ENCODE peak calls at places on chromosomes 13 and 19, in four cellular contexts. J, S, I and M are unnamed samples.

GRCh38 chr13:62194371-62194770 is 778.7 kb upstream of the PCDH20 start:
- DNase-seq in S (no peak), J (no peak), I (no peak), M (no peak)

GRCh38 chr19:47257411-47258169 is 1.3 kb downstream of the CCDC9 start:
- DNase-seq in S (no peak), I (no peak), J (no peak), M (no peak)

GRCh38 chr19:48544856-48545750 is 6.9 kb upstream of the SULT2B1 start:
- DNase-seq in S (no peak), I (no peak), J (no peak), M (no peak)

GRCh38 chr13:94218537-94218936 is 260.9 kb downstream of the DCT start:
- DNase-seq in J (no peak), S (no peak), I (no peak), M (no peak)

GRCh38 chr19:8196271-8196908 is 12.8 kb upstream of the CERS4 start:
- DNase-seq in S (no peak), J (no peak), I (no peak), M (no peak)

GRCh38 chr19:41848666-41849065 is 3.8 kb downstream of the DMRTC2 start:
- DNase-seq in S (no peak), J (no peak), I (no peak), M (no peak)

GRCh38 chr19:3073931-3074595 is 11.8 kb upstream of the TLE5 start:
- DNase-seq in S (no peak), J (no peak), I (no peak), M (no peak)

GRCh38 chr13:40371531-40372125 is 294.8 kb downstream of the FOXO1 start:
- DNase-seq in I (no peak), S (no peak), J (no peak), M (no peak)

GRCh38 chr19:44846455-44847143 is 502 bp downstream of the NECTIN2 start:
- DNase-seq in S (no peak), I (no peak), J (no peak), M (no peak)

GRCh38 chr19:47848871-47849473 is 10.1 kb upstream of the TPRX2 start:
- DNase-seq in J (no peak), I (no peak), S (no peak), M (no peak)

GRCh38 chr19:17026041-17026658 is 460 bp downstream of the CPAMD8 start:
- DNase-seq in S (peak; percentile 70), I (no peak), J (no peak), M (no peak)

GRCh38 chr19:58007285-58007684 is 4.7 kb upstream of the ZNF606 start:
- DNase-seq in S (no peak), J (no peak), I (no peak), M (no peak)

GRCh38 chr13:36673352-36673751 is 468 bp upstream of the SERTM1 start:
- DNase-seq in S (peak; percentile 59), I (no peak), J (no peak), M (no peak)

GRCh38 chr13:100399455-100399854 is 189.1 kb downstream of the GGACT start:
- DNase-seq in S (no peak), J (no peak), I (no peak), M (no peak)

GRCh38 chr13:43329702-43330101 is 306.3 kb downstream of the DNAJC15 start:
- DNase-seq in S (no peak), I (no peak), J (no peak), M (no peak)

GRCh38 chr13:89923052-89923451 is 1424.4 kb upstream of the MIR17HG start:
- DNase-seq in J (no peak), I (no peak), S (no peak), M (no peak)

GRCh38 chr19:40982594-40983101 is 8.4 kb upstream of the CYP2B6 start:
- DNase-seq in S (no peak), J (no peak), I (no peak), M (no peak)

GRCh38 chr13:67651908-67652307 is 421.8 kb upstream of the PCDH9 start:
- DNase-seq in J (no peak), S (no peak), I (no peak), M (no peak)

GRCh38 chr19:41449079-41449864 is 6.3 kb downstream of the ERICH4 start:
- DNase-seq in S (peak; percentile 93), I (peak; percentile 70), J (peak; percentile 45), M (peak; percentile 67)

GRCh38 chr13:75839418-75839817 is 203.3 kb downstream of the LMO7 start:
- DNase-seq in J (no peak), I (no peak), S (no peak), M (no peak)

GRCh38 chr13:98103942-98104880 is 38.7 kb upstream of the FARP1 start:
- DNase-seq in J (no peak), I (no peak), S (no peak), M (no peak)

GRCh38 chr19:13561461-13561860 is 55.2 kb upstream of the CACNA1A start:
- DNase-seq in J (no peak), I (no peak), S (no peak), M (no peak)

GRCh38 chr13:30108913-30109237 is 198.5 kb downstream of the KATNAL1 start:
- DNase-seq in S (peak; percentile 89), J (no peak), I (no peak), M (no peak)

GRCh38 chr19:508204-509150 is 1.2 kb downstream of the TPGS1 start:
- DNase-seq in J (no peak), I (no peak), S (no peak), M (no peak)

GRCh38 chr13:33053397-33054066 is 37.3 kb downstream of the KL start:
- DNase-seq in J (no peak), I (no peak), S (no peak), M (no peak)

GRCh38 chr13:101116826-101117225 is 299.5 kb downstream of the NALCN start:
- DNase-seq in J (no peak), S (no peak), I (no peak), M (no peak)

GRCh38 chr13:27446986-27447583 is 3.3 kb downstream of the MTIF3 start:
- DNase-seq in I (no peak), S (no peak), J (no peak), M (peak; percentile 61)

GRCh38 chr13:44313674-44314073 is 60.0 kb upstream of the SERP2 start:
- DNase-seq in I (no peak), S (no peak), J (peak; percentile 80), M (no peak)

GRCh38 chr13:30016398-30016797 is 166.0 kb upstream of the UBL3 start:
- DNase-seq in I (no peak), J (no peak), S (no peak), M (no peak)

GRCh38 chr13:78137404-78138142 is 218.9 kb upstream of the EDNRB start:
- DNase-seq in J (peak; percentile 30), I (no peak), S (no peak), M (no peak)

GRCh38 chr13:94967183-94968039 is 255.1 kb upstream of the SOX21 start:
- DNase-seq in I (no peak), S (peak; percentile 78), J (no peak), M (no peak)

GRCh38 chr19:14333101-14333871 is 48.0 kb upstream of the ADGRE5 start:
- DNase-seq in J (no peak), I (peak; percentile 19), S (peak; percentile 81), M (no peak)

GRCh38 chr19:44869728-44870470 is 21.2 kb upstream of the TOMM40 start:
- DNase-seq in I (no peak), J (no peak), S (no peak), M (no peak)

GRCh38 chr19:51467864-51468544 is 9.8 kb upstream of the SIGLEC8 start:
- DNase-seq in J (no peak), S (no peak), I (no peak), M (no peak)

GRCh38 chr13:48125794-48126228 is 30.9 kb upstream of the MED4 start:
- DNase-seq in J (no peak), S (no peak), I (no peak), M (no peak)

GRCh38 chr19:13095393-13095784 is 7.3 kb downstream of the LYL1 start:
- DNase-seq in I (no peak), S (peak; percentile 88), J (no peak), M (peak; percentile 21)

GRCh38 chr19:33627962-33628839 is 6.4 kb downstream of the CHST8 start:
- DNase-seq in S (no peak), J (no peak), I (no peak), M (no peak)

DNA sequence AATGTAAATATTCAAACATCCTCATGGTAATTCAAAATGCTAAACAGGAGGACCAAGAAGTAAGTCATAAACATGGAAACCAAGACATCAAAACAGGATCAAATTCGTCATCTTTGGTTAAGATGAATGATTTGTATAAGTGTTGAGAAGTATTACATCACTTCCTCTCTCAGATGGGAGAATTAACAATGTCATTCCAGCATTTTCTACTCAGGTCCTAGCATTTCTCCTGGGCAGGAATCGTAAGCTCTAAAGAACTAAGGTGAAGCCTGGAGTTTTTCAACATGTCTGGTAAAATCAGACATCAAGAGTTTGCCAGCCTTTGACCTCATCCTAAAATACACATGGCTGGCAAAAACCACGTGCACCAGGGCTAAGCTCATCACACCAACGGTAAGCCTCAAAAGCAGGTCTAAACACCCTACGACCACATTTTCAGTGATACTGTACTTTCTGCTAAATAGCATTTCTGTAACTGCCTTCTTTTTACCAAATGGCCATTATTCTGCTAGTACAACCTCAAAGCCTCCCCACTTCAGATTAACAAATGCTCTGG is 24.8 kb downstream of the RANBP3 start:
- DNase-seq in J (no peak), I (no peak), S (no peak), M (no peak)
- H3K4me1 ChIP-seq in J (peaks cover 20% of the 10 kb centered on the region), I (peaks cover 100% of the 10 kb centered on the region), S (peaks cover 51% of the 10 kb centered on the region), M (peaks cover 94% of the 10 kb centered on the region)

GRCh38 chr13:83877901-83878300 is 4.4 kb downstream of the SLITRK1 start:
- DNase-seq in I (no peak), J (no peak), S (no peak), M (no peak)
- H3K27me3 ChIP-seq in I (peaks cover 58% of the 10 kb centered on the region), J (peaks cover 2% of the 10 kb centered on the region), S (peaks cover 36% of the 10 kb centered on the region), M (peaks cover 2% of the 10 kb centered on the region)

DNA sequence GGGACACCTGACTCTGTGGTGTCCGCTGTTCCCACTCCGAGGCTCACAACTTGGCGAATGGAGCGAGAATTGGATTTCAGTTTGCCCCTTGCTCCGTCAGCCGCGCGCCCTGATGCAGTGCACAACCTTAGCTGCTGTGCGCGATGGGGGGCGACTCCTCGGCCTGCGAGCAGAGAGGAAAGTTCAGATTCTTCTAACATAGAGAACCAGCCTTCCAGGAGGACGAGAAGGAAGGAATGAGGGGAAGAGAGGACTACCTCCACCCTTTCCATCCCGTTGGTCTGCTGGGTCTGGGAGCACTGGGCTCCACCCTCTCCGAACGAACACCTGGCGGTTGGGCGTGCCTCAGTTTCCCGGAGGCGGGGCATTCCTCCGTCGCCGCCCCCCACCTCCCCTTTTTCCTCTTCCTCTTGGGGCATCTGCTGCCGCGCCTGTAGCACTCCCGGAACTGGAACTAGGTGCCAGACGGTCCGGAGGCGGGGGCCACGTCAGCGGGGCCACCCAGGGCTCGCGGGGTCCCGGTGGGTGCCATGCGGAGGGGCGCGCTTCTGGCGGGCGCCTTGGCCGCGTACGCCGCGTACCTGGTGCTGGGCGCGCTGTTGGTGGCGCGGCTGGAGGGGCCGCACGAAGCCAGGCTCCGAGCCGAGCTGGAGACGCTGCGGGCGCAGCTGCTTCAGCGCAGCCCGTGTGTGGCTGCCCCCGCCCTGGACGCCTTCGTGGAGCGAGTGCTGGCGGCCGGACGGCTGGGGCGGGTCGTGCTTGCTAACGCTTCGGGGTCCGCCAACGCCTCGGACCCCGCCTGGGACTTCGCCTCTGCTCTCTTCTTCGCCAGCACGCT is at the start of gene KCNK6:
- DNase-seq in J (no peak), I (peak; percentile 46), S (peak; percentile 90), M (peak; percentile 44)
- H3K27ac ChIP-seq in J (peak within 1 kb of the TSS; percentile 60), I (peak within 1 kb of the TSS; percentile 87), S (peak within 1 kb of the TSS; percentile 50), M (peak within 1 kb of the TSS; percentile 57)

DNA sequence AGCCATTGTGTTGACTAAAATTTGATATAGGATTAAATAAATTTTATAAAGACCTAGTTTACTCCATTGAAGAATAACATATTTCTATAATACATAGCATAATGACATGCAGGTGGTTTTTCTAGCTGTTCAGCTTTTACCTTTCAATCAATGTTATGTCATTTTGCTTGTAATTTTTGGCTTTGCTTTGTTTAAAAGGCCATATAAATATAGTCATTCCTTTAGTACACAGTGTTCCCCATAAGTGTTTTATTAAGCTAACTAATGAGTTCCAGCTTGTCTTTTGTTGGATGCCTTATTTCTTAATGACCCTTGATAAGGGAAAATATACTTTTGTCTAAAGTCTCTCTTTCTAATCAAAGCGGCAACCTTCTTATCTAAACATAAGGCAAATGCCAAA is 906.3 kb upstream of the GPC6 start:
- DNase-seq in J (no peak), I (no peak), S (no peak), M (no peak)
- H3K4me1 ChIP-seq in J (no peaks in the 10 kb centered on the region), I (no peaks in the 10 kb centered on the region), S (no peaks in the 10 kb centered on the region), M (no peaks in the 10 kb centered on the region)